ENCODE peak calls at places on chromosomes 5 and 9, in ten cellular contexts. D is progenitor cell of endocrine pancreas, N is fibroblast of lung, W is IMR-90, G is breast epithelium, R is neural crest cell, Q is Peyer's patch, H is cardiac fibroblast, A is glutamatergic neuron, U is bronchial epithelial cell. M is an unnamed sample.

GRCh38 chr9:124267271-124267807 is 9.6 kb downstream of the NEK6 start:
- DNase-seq in D (no peak), N (peak), W (peak), G (peak), R (no peak), Q (peak), H (peak), A (no peak), U (peak), M (no peak)

GRCh38 chr9:21906213-21906612 is 88.0 kb downstream of the CDKN2A start:
- DNase-seq in D (no peak), N (no peak), W (no peak), G (no peak), R (no peak), Q (no peak), H (no peak), A (no peak), U (no peak), M (no peak)

GRCh38 chr9:130932220-130933069 is 6.6 kb downstream of the FIBCD1 start:
- DNase-seq in D (no peak), N (peak), W (peak), G (no peak), R (no peak), Q (no peak), H (no peak), A (no peak), U (no peak), M (no peak)

GRCh38 chr5:122262107-122262506 is 49.9 kb upstream of the SNCAIP start:
- DNase-seq in D (no peak), N (no peak), W (peak), G (no peak), R (no peak), Q (no peak), H (peak), A (no peak), U (peak), M (no peak)

GRCh38 chr9:107193251-107193650 is 89.8 kb upstream of the RAD23B start:
- DNase-seq in D (no peak), N (no peak), W (no peak), G (no peak), R (no peak), Q (no peak), H (no peak), A (no peak), U (no peak), M (no peak)

GRCh38 chr9:30198463-30199309 is 2185.8 kb upstream of the ACO1 start:
- DNase-seq in D (no peak), N (no peak), W (no peak), G (no peak), R (no peak), Q (no peak), H (no peak), A (no peak), U (no peak), M (no peak)

GRCh38 chr9:93730643-93731042 is 154.3 kb downstream of the PHF2 start:
- DNase-seq in D (no peak), N (no peak), W (no peak), G (no peak), R (no peak), Q (no peak), H (no peak), A (no peak), U (no peak), M (no peak)

GRCh38 chr9:13661014-13661413 is 381.5 kb upstream of the MPDZ start:
- DNase-seq in D (no peak), N (no peak), W (no peak), G (no peak), R (no peak), Q (no peak), H (no peak), A (no peak), U (no peak), M (no peak)

GRCh38 chr5:61824396-61824795 is 481.6 kb upstream of the KIF2A start:
- DNase-seq in D (no peak), N (no peak), W (no peak), G (no peak), R (no peak), Q (no peak), H (no peak), A (no peak), U (peak), M (no peak)

GRCh38 chr5:67648201-67648671 is 451.6 kb upstream of the CD180 start:
- DNase-seq in D (no peak), N (peak), W (no peak), G (peak), R (no peak), Q (no peak), H (peak), A (no peak), U (no peak), M (no peak)

GRCh38 chr5:123156577-123157296 is 67.7 kb downstream of the PRDM6 start:
- DNase-seq in D (no peak), N (peak), W (peak), G (no peak), R (no peak), Q (no peak), H (peak), A (no peak), U (peak), M (no peak)

GRCh38 chr5:137751869-137752491 is 2.2 kb downstream of the HNRNPA0 start:
- DNase-seq in D (no peak), N (peak), W (peak), G (no peak), R (no peak), Q (no peak), H (peak), A (no peak), U (peak), M (no peak)

GRCh38 chr5:172972557-172972956 is 11.0 kb upstream of the ATP6V0E1 start:
- DNase-seq in D (no peak), N (no peak), W (no peak), G (no peak), R (no peak), Q (no peak), H (no peak), A (no peak), U (no peak), M (no peak)

GRCh38 chr5:54825005-54825404 is 160.4 kb downstream of the ESM1 start:
- DNase-seq in D (no peak), N (peak), W (peak), G (no peak), R (no peak), Q (no peak), H (peak), A (no peak), U (peak), M (no peak)

GRCh38 chr5:143066556-143067281 is 296.5 kb downstream of the ARHGAP26 start:
- DNase-seq in D (no peak), N (peak), W (no peak), G (no peak), R (no peak), Q (no peak), H (peak), A (no peak), U (no peak), M (no peak)

GRCh38 chr9:102038006-102038405 is 299.6 kb upstream of the GRIN3A start:
- DNase-seq in D (no peak), N (no peak), W (no peak), G (no peak), R (no peak), Q (no peak), H (no peak), A (no peak), U (no peak), M (no peak)

GRCh38 chr9:21559402-21560280 is 77.5 kb upstream of the IFNE start:
- DNase-seq in D (peak), N (peak), W (peak), G (peak), R (peak), Q (no peak), H (peak), A (peak), U (peak), M (no peak)

DNA sequence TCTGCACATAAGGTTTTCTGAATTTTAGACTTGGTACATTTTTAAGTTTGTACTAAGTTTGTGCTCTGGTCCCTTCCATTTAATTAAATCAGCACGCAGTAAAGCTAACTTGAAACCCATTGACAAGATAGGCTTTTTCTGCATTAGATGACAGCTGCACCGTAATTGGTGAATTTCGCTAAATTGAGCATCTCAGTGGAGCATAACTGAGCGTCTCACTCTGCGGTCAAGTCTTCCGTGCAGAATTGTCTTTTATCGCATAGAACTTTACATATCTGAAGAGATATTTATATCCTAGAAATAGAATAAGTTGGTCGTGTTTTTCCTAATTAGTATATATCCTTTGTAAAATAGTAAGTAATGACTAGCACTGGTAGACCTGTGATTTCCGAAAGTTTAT is 4.1 kb downstream of the SUB1 start:
- DNase-seq in D (no peak), N (no peak), W (no peak), G (no peak), R (no peak), Q (no peak), H (no peak), A (no peak), U (no peak), M (no peak)
- TF ChIP-seq CTCF in D (no peak), N (no peak), W (no peak), G (no peak), R (no peak), Q (no peak), H (no peak), A (no peak), U (no peak), M (no peak)

GRCh38 chr9:35726876-35727438 is 5.0 kb downstream of the TLN1 start:
- DNase-seq in D (no peak), N (peak), W (peak), G (no peak), R (no peak), Q (peak), H (peak), A (no peak), U (no peak), M (no peak)
- TF ChIP-seq CTCF in D (no peak), N (peak), W (peak), G (no peak), R (no peak), Q (no peak), H (peak), A (no peak), U (peak), M (no peak)

GRCh38 chr5:1492757-1493156 is 31.0 kb downstream of the LPCAT1 start:
- DNase-seq in D (no peak), N (no peak), W (no peak), G (no peak), R (no peak), Q (no peak), H (no peak), A (no peak), U (no peak), M (no peak)
- TF ChIP-seq CTCF in D (no peak), N (no peak), W (no peak), G (no peak), R (no peak), Q (no peak), H (no peak), A (no peak), U (no peak), M (no peak)

DNA sequence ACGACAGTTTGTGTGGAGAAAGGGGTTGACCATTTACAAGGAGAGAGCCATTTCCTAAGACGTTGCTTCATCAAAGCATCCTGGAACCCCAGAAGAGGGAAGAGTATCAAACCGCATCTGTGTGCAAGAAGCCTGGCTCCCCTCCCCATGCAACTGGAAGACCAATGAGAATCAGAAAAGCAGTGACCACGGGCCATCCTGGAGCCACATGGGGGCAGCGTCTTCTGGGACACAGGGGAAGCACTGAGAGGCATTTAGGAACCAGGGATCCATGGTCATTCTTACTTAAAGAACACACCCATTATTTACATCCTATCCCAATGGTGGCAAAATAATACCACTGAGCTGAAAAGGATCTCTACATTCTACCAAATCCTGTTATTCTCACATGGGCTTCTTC is 29.3 kb downstream of the SEMA5A start:
- DNase-seq in D (no peak), N (no peak), W (no peak), G (no peak), R (no peak), Q (no peak), H (no peak), A (no peak), U (no peak), M (no peak)
- TF ChIP-seq CTCF in D (no peak), N (no peak), W (no peak), G (no peak), R (no peak), Q (no peak), H (no peak), A (no peak), U (peak), M (no peak)

GRCh38 chr5:170691623-170692022 is 91.9 kb upstream of the GABRP start:
- DNase-seq in D (no peak), N (no peak), W (no peak), G (no peak), R (no peak), Q (no peak), H (no peak), A (peak), U (no peak), M (no peak)
- TF ChIP-seq CTCF in D (peak), N (no peak), W (no peak), G (no peak), R (no peak), Q (no peak), H (no peak), A (no peak), U (no peak), M (no peak)

DNA sequence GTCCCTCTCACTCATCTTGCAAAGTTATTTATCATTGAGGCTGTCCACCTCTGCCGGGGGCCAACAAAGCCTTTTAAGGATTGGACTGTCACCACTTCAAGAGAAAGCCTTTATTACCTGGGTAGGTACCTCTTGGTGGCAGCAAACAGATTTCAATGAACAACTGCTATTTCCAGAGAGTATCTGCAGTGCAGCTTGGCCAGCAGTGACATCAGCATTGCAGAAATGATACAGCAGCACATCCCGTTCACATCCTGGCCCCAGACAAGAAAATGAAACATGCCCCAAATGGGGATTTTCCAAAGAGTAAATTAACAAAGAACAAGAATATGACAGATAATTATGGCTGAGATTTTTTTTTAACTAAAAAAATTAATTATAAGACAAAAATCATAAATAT is 2.3 kb upstream of the SPATA6L start:
- DNase-seq in D (no peak), N (no peak), W (no peak), G (no peak), R (no peak), Q (no peak), H (no peak), A (no peak), U (no peak), M (no peak)
- TF ChIP-seq CTCF in D (no peak), N (no peak), W (no peak), G (no peak), R (no peak), Q (no peak), H (no peak), A (no peak), U (no peak), M (no peak)

DNA sequence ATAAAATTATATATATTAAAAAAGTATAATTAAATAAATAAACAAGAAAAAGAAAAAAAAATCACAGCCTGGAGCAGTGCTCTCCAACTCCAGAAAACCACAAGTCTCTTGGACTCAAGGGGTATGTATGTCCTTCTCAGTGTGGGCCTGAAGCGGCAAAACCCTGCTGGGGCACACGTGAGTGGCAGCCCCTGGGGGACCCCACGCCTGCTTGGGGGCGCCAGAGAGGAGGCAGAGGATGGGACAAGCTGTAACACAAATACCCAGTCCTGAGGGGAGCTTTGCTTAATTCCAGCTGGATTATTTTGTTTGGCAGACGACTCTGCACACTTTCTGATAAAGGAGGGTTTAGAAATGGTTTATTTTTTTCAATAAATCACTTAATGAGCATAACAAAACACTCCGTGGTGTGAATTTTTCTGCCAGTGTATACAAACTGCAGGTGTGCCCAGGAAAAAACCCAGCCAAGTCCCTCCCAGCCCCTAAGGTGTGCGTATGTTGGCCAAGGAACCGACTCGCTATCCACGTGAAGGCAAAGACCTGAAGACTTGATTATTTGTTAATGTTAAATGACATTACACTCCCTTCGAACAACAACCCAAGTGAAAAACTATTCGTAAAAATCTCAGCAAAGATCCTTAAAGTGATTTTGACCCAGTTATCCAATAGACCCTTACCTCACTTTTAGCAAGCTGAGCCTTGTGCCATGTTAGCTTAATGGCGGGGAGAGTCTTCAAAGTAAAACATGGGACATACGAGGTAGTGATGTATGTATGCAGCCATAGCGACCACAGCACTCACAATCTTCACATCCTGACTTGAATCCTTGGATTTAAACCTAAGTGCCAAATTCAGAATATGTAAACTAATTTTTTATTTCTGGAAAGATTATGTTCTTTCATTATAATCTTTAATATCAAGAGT is 32.9 kb downstream of the ANKH start:
- DNase-seq in D (no peak), N (no peak), W (no peak), G (no peak), R (no peak), Q (no peak), H (no peak), A (no peak), U (no peak), M (no peak)
- TF ChIP-seq CTCF in D (no peak), N (no peak), W (no peak), G (no peak), R (no peak), Q (no peak), H (no peak), A (no peak), U (no peak), M (peak)

GRCh38 chr5:28576022-28576421 is 1537.6 kb upstream of the CDH9 start:
- DNase-seq in D (no peak), N (no peak), W (no peak), G (no peak), R (no peak), Q (no peak), H (peak), A (no peak), U (peak), M (no peak)
- TF ChIP-seq CTCF in D (peak), N (no peak), W (no peak), G (no peak), R (peak), Q (no peak), H (peak), A (peak), U (peak), M (peak)

GRCh38 chr5:74940782-74941363 is 74.7 kb upstream of the FAM169A start:
- DNase-seq in D (no peak), N (no peak), W (no peak), G (no peak), R (no peak), Q (no peak), H (no peak), A (no peak), U (no peak), M (no peak)

GRCh38 chr5:74935752-74936091 is 69.5 kb upstream of the FAM169A start:
- DNase-seq in D (no peak), N (no peak), W (no peak), G (no peak), R (no peak), Q (no peak), H (no peak), A (no peak), U (no peak), M (no peak)

GRCh38 chr5:74938250-74938649 is 72.1 kb upstream of the FAM169A start:
- DNase-seq in D (no peak), N (peak), W (peak), G (no peak), R (no peak), Q (no peak), H (no peak), A (no peak), U (no peak), M (no peak)

DNA sequence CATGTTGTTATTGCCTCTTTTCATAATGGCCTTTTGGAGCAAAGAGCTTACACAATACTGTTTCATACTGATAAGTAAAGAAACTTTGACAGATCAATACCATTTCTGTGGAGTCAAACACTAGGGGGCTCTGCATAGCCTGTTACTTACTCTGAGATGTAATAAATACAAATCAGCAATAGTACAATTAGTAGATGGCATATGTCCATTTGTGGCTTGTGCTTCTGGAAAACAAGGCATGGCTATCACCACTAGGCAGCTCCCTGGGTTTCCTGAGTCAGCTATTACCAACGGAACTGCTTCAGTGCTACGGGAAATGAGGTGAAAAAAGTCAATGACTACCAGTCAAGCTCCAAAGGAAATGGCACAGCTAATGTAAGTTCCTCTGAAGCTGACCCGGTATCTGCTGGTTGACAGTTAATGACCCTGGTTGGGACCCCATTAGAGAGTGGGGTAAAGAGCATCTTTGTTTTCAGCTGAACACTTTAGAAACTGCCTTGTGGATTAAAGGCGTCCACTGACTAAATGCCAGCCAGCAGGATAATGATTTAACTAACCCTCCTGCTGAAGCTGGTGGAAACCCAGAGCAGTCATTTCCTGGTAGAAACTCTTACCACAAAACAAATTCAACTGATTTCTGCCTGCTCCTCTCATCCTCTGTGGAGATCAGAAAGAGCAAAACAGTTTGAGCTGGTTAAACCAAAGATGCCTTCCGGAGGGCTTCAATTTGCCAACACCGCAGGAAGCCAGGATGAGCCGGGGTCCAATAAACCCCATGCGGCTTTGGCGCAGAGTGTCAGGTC is 69.0 kb upstream of the FAM169A start:
- DNase-seq in D (no peak), N (peak), W (peak), G (no peak), R (no peak), Q (no peak), H (peak), A (no peak), U (peak), M (no peak)
- TF ChIP-seq CTCF in D (peak), N (peak), W (peak), G (no peak), R (peak), Q (no peak), H (peak), A (peak), U (peak), M (peak)